ENCODE peak calls at places on chromosomes 4 and X, in six cellular contexts. One of them, this sample, is unnamed.

GRCh38 chr4:18041114-18041513 is 19.6 kb upstream of the LCORL start:
- DNase-seq in IMR-90: no peak
- DNase-seq in breast epithelium: no peak
- DNase-seq in endodermal cell: no peak
- DNase-seq in AG09319: no peak
- DNase-seq in GM10248: no peak
- DNase-seq in this sample: no peak

GRCh38 chr4:94390804-94391410 is 48.3 kb upstream of the HPGDS start:
- DNase-seq in IMR-90: peak; percentile 4
- DNase-seq in breast epithelium: no peak
- DNase-seq in endodermal cell: no peak
- DNase-seq in AG09319: no peak
- DNase-seq in GM10248: peak; percentile 20
- DNase-seq in this sample: no peak

GRCh38 chr4:105350859-105351494 is 122.9 kb downstream of the PPA2 start:
- DNase-seq in IMR-90: peak; percentile 83
- DNase-seq in breast epithelium: no peak
- DNase-seq in endodermal cell: no peak
- DNase-seq in AG09319: peak; percentile 36
- DNase-seq in GM10248: peak; percentile 13
- DNase-seq in this sample: no peak

GRCh38 chr4:156673483-156673882 is 298.1 kb downstream of the PDGFC start:
- DNase-seq in IMR-90: peak; percentile 16
- DNase-seq in breast epithelium: no peak
- DNase-seq in endodermal cell: no peak
- DNase-seq in AG09319: no peak
- DNase-seq in GM10248: no peak
- DNase-seq in this sample: no peak

GRCh38 chr4:143341186-143341755 is 4.6 kb downstream of the GAB1 start:
- DNase-seq in IMR-90: no peak
- DNase-seq in breast epithelium: no peak
- DNase-seq in endodermal cell: no peak
- DNase-seq in AG09319: no peak
- DNase-seq in GM10248: no peak
- DNase-seq in this sample: no peak

GRCh38 chr4:111717916-111718315 is 427.3 kb upstream of the FAM241A start:
- DNase-seq in IMR-90: no peak
- DNase-seq in breast epithelium: no peak
- DNase-seq in endodermal cell: no peak
- DNase-seq in AG09319: no peak
- DNase-seq in GM10248: no peak
- DNase-seq in this sample: no peak

GRCh38 chr4:77765720-77766119 is 53.4 kb downstream of the CNOT6L start:
- DNase-seq in IMR-90: no peak
- DNase-seq in breast epithelium: no peak
- DNase-seq in endodermal cell: no peak
- DNase-seq in AG09319: no peak
- DNase-seq in GM10248: no peak
- DNase-seq in this sample: no peak

GRCh38 chr4:74378573-74378972 is 13.6 kb downstream of the EREG start:
- DNase-seq in IMR-90: peak; percentile 35
- DNase-seq in breast epithelium: no peak
- DNase-seq in endodermal cell: no peak
- DNase-seq in AG09319: no peak
- DNase-seq in GM10248: no peak
- DNase-seq in this sample: no peak

GRCh38 chrX:24334473-24334872 is 20.6 kb upstream of the SUPT20HL2 start:
- DNase-seq in IMR-90: peak; percentile 6
- DNase-seq in breast epithelium: no peak
- DNase-seq in endodermal cell: no peak
- DNase-seq in AG09319: no peak
- DNase-seq in GM10248: no peak
- DNase-seq in this sample: no peak

GRCh38 chrX:44908198-44908597 is 35.2 kb downstream of the KDM6A start:
- DNase-seq in IMR-90: peak; percentile 28
- DNase-seq in breast epithelium: no peak
- DNase-seq in endodermal cell: no peak
- DNase-seq in AG09319: no peak
- DNase-seq in GM10248: no peak
- DNase-seq in this sample: no peak

GRCh38 chrX:79325263-79325958 is 41.7 kb downstream of the ITM2A start:
- DNase-seq in IMR-90: no peak
- DNase-seq in breast epithelium: no peak
- DNase-seq in endodermal cell: peak; percentile 65
- DNase-seq in AG09319: no peak
- DNase-seq in GM10248: no peak
- DNase-seq in this sample: no peak

GRCh38 chr4:9765091-9765490 is 16.3 kb upstream of the DRD5 start:
- DNase-seq in IMR-90: peak; percentile 4
- DNase-seq in breast epithelium: no peak
- DNase-seq in endodermal cell: peak; percentile 85
- DNase-seq in AG09319: no peak
- DNase-seq in GM10248: peak; percentile 32
- DNase-seq in this sample: no peak

GRCh38 chr4:140150636-140150885 is 3.4 kb downstream of the MAML3 start:
- DNase-seq in IMR-90: no peak
- DNase-seq in breast epithelium: peak; percentile 91
- DNase-seq in endodermal cell: no peak
- DNase-seq in AG09319: no peak
- DNase-seq in GM10248: no peak
- DNase-seq in this sample: no peak

GRCh38 chr4:125762537-125762936 is 447.8 kb downstream of the FAT4 start:
- DNase-seq in IMR-90: no peak
- DNase-seq in breast epithelium: no peak
- DNase-seq in endodermal cell: no peak
- DNase-seq in AG09319: no peak
- DNase-seq in GM10248: no peak
- DNase-seq in this sample: no peak

GRCh38 chrX:103629295-103630170 is 758 bp downstream of the TCEAL1 start:
- DNase-seq in IMR-90: peak; percentile 67
- DNase-seq in breast epithelium: peak; percentile 39
- DNase-seq in endodermal cell: peak; percentile 95
- DNase-seq in AG09319: peak; percentile 35
- DNase-seq in GM10248: peak; percentile 32
- DNase-seq in this sample: peak; percentile 71
- TF ChIP-seq CTCF in IMR-90: peak; percentile 62
- TF ChIP-seq CTCF in breast epithelium: no peak
- TF ChIP-seq CTCF in endodermal cell: peak; percentile 79
- TF ChIP-seq CTCF in AG09319: peak; percentile 74
- TF ChIP-seq CTCF in GM10248: peak; percentile 27
- TF ChIP-seq CTCF in this sample: peak; percentile 60

DNA sequence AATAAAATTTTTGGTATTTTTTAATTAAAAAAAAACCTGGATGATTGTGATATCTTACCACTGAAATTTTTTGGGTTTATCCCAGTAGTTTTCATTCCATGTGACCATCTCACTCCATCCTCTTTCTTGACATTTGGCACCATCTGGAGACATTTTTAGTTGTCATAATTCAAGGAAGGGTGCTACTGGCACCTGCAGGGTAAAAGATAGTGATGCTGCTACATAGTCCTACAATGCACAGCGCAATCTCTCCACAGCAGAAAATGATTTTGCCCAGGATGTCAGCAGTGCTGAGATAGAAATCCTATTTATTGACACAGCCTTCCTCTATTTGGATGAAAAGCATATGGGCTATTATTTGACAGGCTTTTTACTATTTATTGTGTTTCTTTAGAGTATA is 79.3 kb downstream of the RBPJ start:
- DNase-seq in IMR-90: no peak
- DNase-seq in breast epithelium: no peak
- DNase-seq in endodermal cell: no peak
- DNase-seq in AG09319: no peak
- DNase-seq in GM10248: no peak
- DNase-seq in this sample: no peak
- TF ChIP-seq CTCF in IMR-90: no peak
- TF ChIP-seq CTCF in breast epithelium: no peak
- TF ChIP-seq CTCF in endodermal cell: peak; percentile 22
- TF ChIP-seq CTCF in AG09319: no peak
- TF ChIP-seq CTCF in GM10248: no peak
- TF ChIP-seq CTCF in this sample: peak; percentile 43

DNA sequence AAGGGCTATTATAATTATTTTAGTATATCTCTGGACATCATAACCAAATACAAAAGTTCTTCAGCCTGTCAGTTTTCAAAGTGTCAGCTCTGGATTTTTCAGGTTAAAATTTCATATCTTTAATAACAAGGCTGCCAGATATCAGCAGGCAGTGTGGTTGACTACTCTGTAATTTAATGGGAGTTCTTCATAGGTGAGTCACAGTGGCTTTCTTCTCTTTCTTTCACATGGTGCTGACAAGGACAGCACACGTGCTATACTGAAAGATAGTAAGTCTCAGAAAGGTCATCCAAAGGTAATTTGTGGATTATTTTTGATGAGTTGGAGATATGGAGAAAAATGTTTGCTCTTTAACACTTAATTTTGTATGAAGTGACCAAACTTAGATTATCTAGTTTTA is 43.2 kb downstream of the GALNT7 start:
- DNase-seq in IMR-90: peak; percentile 78
- DNase-seq in breast epithelium: no peak
- DNase-seq in endodermal cell: no peak
- DNase-seq in AG09319: no peak
- DNase-seq in GM10248: no peak
- DNase-seq in this sample: no peak
- TF ChIP-seq CTCF in IMR-90: no peak
- TF ChIP-seq CTCF in breast epithelium: no peak
- TF ChIP-seq CTCF in endodermal cell: no peak
- TF ChIP-seq CTCF in AG09319: no peak
- TF ChIP-seq CTCF in GM10248: no peak
- TF ChIP-seq CTCF in this sample: no peak

GRCh38 chrX:140521393-140521792 is 16.5 kb upstream of the SOX3 start:
- DNase-seq in IMR-90: no peak
- DNase-seq in breast epithelium: no peak
- DNase-seq in endodermal cell: no peak
- DNase-seq in AG09319: no peak
- DNase-seq in GM10248: no peak
- DNase-seq in this sample: no peak
- TF ChIP-seq CTCF in IMR-90: no peak
- TF ChIP-seq CTCF in breast epithelium: no peak
- TF ChIP-seq CTCF in endodermal cell: no peak
- TF ChIP-seq CTCF in AG09319: no peak
- TF ChIP-seq CTCF in GM10248: no peak
- TF ChIP-seq CTCF in this sample: no peak

GRCh38 chr4:21470531-21470930 is 478.0 kb downstream of the KCNIP4 start:
- DNase-seq in IMR-90: no peak
- DNase-seq in breast epithelium: no peak
- DNase-seq in endodermal cell: no peak
- DNase-seq in AG09319: peak; percentile 28
- DNase-seq in GM10248: no peak
- DNase-seq in this sample: no peak

GRCh38 chr4:21474195-21474594 is 474.4 kb downstream of the KCNIP4 start:
- DNase-seq in IMR-90: no peak
- DNase-seq in breast epithelium: no peak
- DNase-seq in endodermal cell: no peak
- DNase-seq in AG09319: no peak
- DNase-seq in GM10248: no peak
- DNase-seq in this sample: no peak

GRCh38 chr4:21467551-21467950 is 481.0 kb downstream of the KCNIP4 start:
- DNase-seq in IMR-90: no peak
- DNase-seq in breast epithelium: no peak
- DNase-seq in endodermal cell: no peak
- DNase-seq in AG09319: no peak
- DNase-seq in GM10248: no peak
- DNase-seq in this sample: no peak

GRCh38 chr4:21469438-21470032 is 479.0 kb downstream of the KCNIP4 start:
- DNase-seq in IMR-90: no peak
- DNase-seq in breast epithelium: no peak
- DNase-seq in endodermal cell: no peak
- DNase-seq in AG09319: no peak
- DNase-seq in GM10248: peak; percentile 7
- DNase-seq in this sample: no peak
- TF ChIP-seq CTCF in IMR-90: peak; percentile 43
- TF ChIP-seq CTCF in breast epithelium: peak; percentile 40
- TF ChIP-seq CTCF in endodermal cell: peak; percentile 81
- TF ChIP-seq CTCF in AG09319: peak; percentile 55
- TF ChIP-seq CTCF in GM10248: peak; percentile 39
- TF ChIP-seq CTCF in this sample: peak; percentile 72

This sample was measured in dorsolateral prefrontal cortex.